ENCODE peak calls at places on chromosome 12, in nine cellular contexts. One of them, this sample, is unnamed.

GRCh38 chr12:16350682-16351081 is 3.2 kb downstream of the MGST1 start:
- DNase-seq in nucleus accumbens: peak
- DNase-seq in activated CD4-positive, alpha-beta T cell treated with anti-CD3 and anti-CD28 coated beads, Interleukin-2, amount 50 U/mL, for 48 hours: no peak
- DNase-seq in heart left ventricle: no peak
- DNase-seq in non-pigmented ciliary epithelial cell: peak
- DNase-seq in HuH-7.5: no peak
- DNase-seq in kidney: no peak
- DNase-seq in T-cell: no peak
- DNase-seq in natural killer cell: no peak
- DNase-seq in this sample: no peak

GRCh38 chr12:131511391-131511802 is 199.5 kb upstream of the SFSWAP start:
- DNase-seq in heart left ventricle: no peak
- DNase-seq in kidney: no peak
- DNase-seq in activated CD4-positive, alpha-beta T cell treated with anti-CD3 and anti-CD28 coated beads, Interleukin-2, amount 50 U/mL, for 48 hours: peak
- DNase-seq in natural killer cell: peak
- DNase-seq in non-pigmented ciliary epithelial cell: peak
- DNase-seq in nucleus accumbens: no peak
- DNase-seq in HuH-7.5: no peak
- DNase-seq in T-cell: peak
- DNase-seq in this sample: no peak

GRCh38 chr12:51773145-51773869 is 75.2 kb downstream of the FIGNL2 start:
- DNase-seq in HuH-7.5: no peak
- DNase-seq in non-pigmented ciliary epithelial cell: no peak
- DNase-seq in activated CD4-positive, alpha-beta T cell treated with anti-CD3 and anti-CD28 coated beads, Interleukin-2, amount 50 U/mL, for 48 hours: no peak
- DNase-seq in kidney: no peak
- DNase-seq in natural killer cell: no peak
- DNase-seq in nucleus accumbens: no peak
- DNase-seq in heart left ventricle: no peak
- DNase-seq in T-cell: no peak
- DNase-seq in this sample: no peak

GRCh38 chr12:10664499-10664898 is 9.4 kb downstream of the STYK1 start:
- DNase-seq in activated CD4-positive, alpha-beta T cell treated with anti-CD3 and anti-CD28 coated beads, Interleukin-2, amount 50 U/mL, for 48 hours: no peak
- DNase-seq in heart left ventricle: no peak
- DNase-seq in non-pigmented ciliary epithelial cell: no peak
- DNase-seq in natural killer cell: no peak
- DNase-seq in nucleus accumbens: no peak
- DNase-seq in kidney: no peak
- DNase-seq in T-cell: no peak
- DNase-seq in HuH-7.5: no peak
- DNase-seq in this sample: no peak

GRCh38 chr12:53200458-53201169 is 6.4 kb downstream of the ITGB7 start:
- DNase-seq in natural killer cell: no peak
- DNase-seq in non-pigmented ciliary epithelial cell: no peak
- DNase-seq in T-cell: no peak
- DNase-seq in HuH-7.5: no peak
- DNase-seq in kidney: no peak
- DNase-seq in nucleus accumbens: no peak
- DNase-seq in heart left ventricle: no peak
- DNase-seq in activated CD4-positive, alpha-beta T cell treated with anti-CD3 and anti-CD28 coated beads, Interleukin-2, amount 50 U/mL, for 48 hours: peak
- DNase-seq in this sample: no peak

GRCh38 chr12:52528641-52529143 is 8.5 kb upstream of the KRT5 start:
- DNase-seq in activated CD4-positive, alpha-beta T cell treated with anti-CD3 and anti-CD28 coated beads, Interleukin-2, amount 50 U/mL, for 48 hours: no peak
- DNase-seq in kidney: no peak
- DNase-seq in non-pigmented ciliary epithelial cell: no peak
- DNase-seq in T-cell: no peak
- DNase-seq in heart left ventricle: no peak
- DNase-seq in nucleus accumbens: peak
- DNase-seq in HuH-7.5: no peak
- DNase-seq in natural killer cell: no peak
- DNase-seq in this sample: no peak

GRCh38 chr12:1083888-1084262 is 92.9 kb downstream of the ERC1 start:
- DNase-seq in heart left ventricle: no peak
- DNase-seq in T-cell: no peak
- DNase-seq in kidney: no peak
- DNase-seq in nucleus accumbens: no peak
- DNase-seq in activated CD4-positive, alpha-beta T cell treated with anti-CD3 and anti-CD28 coated beads, Interleukin-2, amount 50 U/mL, for 48 hours: no peak
- DNase-seq in natural killer cell: no peak
- DNase-seq in HuH-7.5: no peak
- DNase-seq in non-pigmented ciliary epithelial cell: no peak
- DNase-seq in this sample: no peak

GRCh38 chr12:1566449-1567135 is 27.8 kb downstream of the FBXL14 start:
- DNase-seq in T-cell: no peak
- DNase-seq in non-pigmented ciliary epithelial cell: no peak
- DNase-seq in heart left ventricle: no peak
- DNase-seq in natural killer cell: no peak
- DNase-seq in HuH-7.5: no peak
- DNase-seq in activated CD4-positive, alpha-beta T cell treated with anti-CD3 and anti-CD28 coated beads, Interleukin-2, amount 50 U/mL, for 48 hours: no peak
- DNase-seq in kidney: no peak
- DNase-seq in nucleus accumbens: no peak
- DNase-seq in this sample: no peak